ENCODE peak calls at places on chromosomes 7 and 10, in four cellular contexts. One of them, this sample, is unnamed.

GRCh38 chr10:96856317-96856716 is 24.2 kb downstream of the LCOR start:
- DNase-seq in bronchial epithelial cell: peak; percentile 51
- DNase-seq in endothelial cell of umbilical vein: no peak
- DNase-seq in HFFc6: no peak
- DNase-seq in this sample: no peak

GRCh38 chr7:70590126-70590854 is 541.7 kb upstream of the GALNT17 start:
- DNase-seq in bronchial epithelial cell: no peak
- DNase-seq in endothelial cell of umbilical vein: no peak
- DNase-seq in HFFc6: no peak
- DNase-seq in this sample: no peak

GRCh38 chr10:70381491-70382421 is 669 bp downstream of the LRRC20 start:
- DNase-seq in bronchial epithelial cell: no peak
- DNase-seq in endothelial cell of umbilical vein: peak; percentile 55
- DNase-seq in HFFc6: no peak
- DNase-seq in this sample: no peak

GRCh38 chr10:49217645-49218044 is 29.5 kb upstream of the TMEM273 start:
- DNase-seq in bronchial epithelial cell: no peak
- DNase-seq in endothelial cell of umbilical vein: no peak
- DNase-seq in HFFc6: no peak
- DNase-seq in this sample: no peak

GRCh38 chr10:76285012-76285411 is 853.6 kb downstream of the LRMDA start:
- DNase-seq in bronchial epithelial cell: peak; percentile 96
- DNase-seq in endothelial cell of umbilical vein: no peak
- DNase-seq in HFFc6: peak; percentile 82
- DNase-seq in this sample: peak; percentile 37

GRCh38 chr7:158702196-158702595 is 2.4 kb downstream of the NCAPG2 start:
- DNase-seq in bronchial epithelial cell: no peak
- DNase-seq in endothelial cell of umbilical vein: no peak
- DNase-seq in HFFc6: no peak
- DNase-seq in this sample: no peak

GRCh38 chr10:112389147-112389822 is 15.4 kb downstream of the ACSL5 start:
- DNase-seq in bronchial epithelial cell: peak; percentile 90
- DNase-seq in endothelial cell of umbilical vein: peak; percentile 85
- DNase-seq in HFFc6: peak; percentile 81
- DNase-seq in this sample: no peak

GRCh38 chr10:82558208-82558607 is 683.2 kb downstream of the NRG3 start:
- DNase-seq in bronchial epithelial cell: peak; percentile 2
- DNase-seq in endothelial cell of umbilical vein: peak; percentile 4
- DNase-seq in HFFc6: no peak
- DNase-seq in this sample: no peak

GRCh38 chr7:155807013-155807804 is 5.1 kb downstream of the SHH start:
- DNase-seq in bronchial epithelial cell: no peak
- DNase-seq in endothelial cell of umbilical vein: no peak
- DNase-seq in HFFc6: no peak
- DNase-seq in this sample: no peak

GRCh38 chr7:4733936-4734528 is 41.4 kb upstream of the AP5Z1 start:
- DNase-seq in bronchial epithelial cell: no peak
- DNase-seq in endothelial cell of umbilical vein: no peak
- DNase-seq in HFFc6: no peak
- DNase-seq in this sample: no peak

GRCh38 chr7:21967500-21968099 is 21.9 kb upstream of the CDCA7L start:
- DNase-seq in bronchial epithelial cell: peak; percentile 29
- DNase-seq in endothelial cell of umbilical vein: no peak
- DNase-seq in HFFc6: no peak
- DNase-seq in this sample: no peak

GRCh38 chr7:49866076-49866735 is 92.8 kb downstream of the VWC2 start:
- DNase-seq in bronchial epithelial cell: peak; percentile 96
- DNase-seq in endothelial cell of umbilical vein: no peak
- DNase-seq in HFFc6: no peak
- DNase-seq in this sample: no peak

GRCh38 chr7:96532428-96532922 is 177.2 kb downstream of the SEM1 start:
- DNase-seq in bronchial epithelial cell: no peak
- DNase-seq in endothelial cell of umbilical vein: no peak
- DNase-seq in HFFc6: no peak
- DNase-seq in this sample: no peak

GRCh38 chr10:21194510-21194993 is 297.4 kb upstream of the NEBL start:
- DNase-seq in bronchial epithelial cell: peak; percentile 49
- DNase-seq in endothelial cell of umbilical vein: peak; percentile 23
- DNase-seq in HFFc6: no peak
- DNase-seq in this sample: no peak

GRCh38 chr10:83108565-83109333 is 1030.6 kb upstream of the GHITM start:
- DNase-seq in bronchial epithelial cell: no peak
- DNase-seq in endothelial cell of umbilical vein: no peak
- DNase-seq in HFFc6: no peak
- DNase-seq in this sample: no peak

GRCh38 chr10:49271346-49271745 is 27.6 kb upstream of the C10orf71 start:
- DNase-seq in bronchial epithelial cell: no peak
- DNase-seq in endothelial cell of umbilical vein: no peak
- DNase-seq in HFFc6: no peak
- DNase-seq in this sample: no peak

GRCh38 chr10:69842932-69843331 is 41.2 kb downstream of the COL13A1 start:
- DNase-seq in bronchial epithelial cell: no peak
- DNase-seq in endothelial cell of umbilical vein: no peak
- DNase-seq in HFFc6: no peak
- DNase-seq in this sample: no peak

GRCh38 chr10:125148021-125148439 is 12.3 kb downstream of the CTBP2 start:
- DNase-seq in bronchial epithelial cell: no peak
- DNase-seq in endothelial cell of umbilical vein: no peak
- DNase-seq in HFFc6: no peak
- DNase-seq in this sample: no peak

GRCh38 chr7:30726296-30727006 is 25.5 kb upstream of the INMT start:
- DNase-seq in bronchial epithelial cell: no peak
- DNase-seq in endothelial cell of umbilical vein: no peak
- DNase-seq in HFFc6: no peak
- DNase-seq in this sample: no peak

GRCh38 chr10:123043409-123043925 is 34.7 kb downstream of the ACADSB start:
- DNase-seq in bronchial epithelial cell: peak; percentile 74
- DNase-seq in endothelial cell of umbilical vein: peak; percentile 61
- DNase-seq in HFFc6: peak; percentile 60
- DNase-seq in this sample: peak; percentile 10

GRCh38 chr10:128318366-128318765 is 192.1 kb upstream of the MKI67 start:
- DNase-seq in bronchial epithelial cell: no peak
- DNase-seq in endothelial cell of umbilical vein: no peak
- DNase-seq in HFFc6: no peak
- DNase-seq in this sample: no peak

GRCh38 chr7:68694656-68695055 is 903.6 kb upstream of the AUTS2 start:
- DNase-seq in bronchial epithelial cell: no peak
- DNase-seq in endothelial cell of umbilical vein: no peak
- DNase-seq in HFFc6: no peak
- DNase-seq in this sample: no peak

GRCh38 chr10:73253226-73253557 is 748 bp upstream of the MRPS16 start:
- DNase-seq in bronchial epithelial cell: peak; percentile 21
- DNase-seq in endothelial cell of umbilical vein: no peak
- DNase-seq in HFFc6: no peak
- DNase-seq in this sample: no peak

GRCh38 chr7:14021069-14021468 is 31.6 kb upstream of the ETV1 start:
- DNase-seq in bronchial epithelial cell: peak; percentile 69
- DNase-seq in endothelial cell of umbilical vein: no peak
- DNase-seq in HFFc6: no peak
- DNase-seq in this sample: no peak

GRCh38 chr10:98318861-98319260 is 50.9 kb upstream of the LOXL4 start:
- DNase-seq in bronchial epithelial cell: peak; percentile 42
- DNase-seq in endothelial cell of umbilical vein: no peak
- DNase-seq in HFFc6: no peak
- DNase-seq in this sample: no peak

GRCh38 chr7:66735154-66735553 is 5.4 kb upstream of the RABGEF1 start:
- DNase-seq in bronchial epithelial cell: no peak
- DNase-seq in endothelial cell of umbilical vein: no peak
- DNase-seq in HFFc6: no peak
- DNase-seq in this sample: no peak

GRCh38 chr7:1940863-1941262 is 270.8 kb downstream of the ELFN1 start:
- DNase-seq in bronchial epithelial cell: no peak
- DNase-seq in endothelial cell of umbilical vein: no peak
- DNase-seq in HFFc6: no peak
- DNase-seq in this sample: no peak

GRCh38 chr10:49164587-49165188 is 23.5 kb downstream of the TMEM273 start:
- DNase-seq in bronchial epithelial cell: peak; percentile 21
- DNase-seq in endothelial cell of umbilical vein: peak; percentile 56
- DNase-seq in HFFc6: no peak
- DNase-seq in this sample: no peak

GRCh38 chr10:73039635-73040034 is 57.0 kb downstream of the P4HA1 start:
- DNase-seq in bronchial epithelial cell: no peak
- DNase-seq in endothelial cell of umbilical vein: no peak
- DNase-seq in HFFc6: peak; percentile 80
- DNase-seq in this sample: peak; percentile 62

GRCh38 chr7:100602889-100603696 is 930 bp downstream of the PCOLCE start:
- DNase-seq in bronchial epithelial cell: no peak
- DNase-seq in endothelial cell of umbilical vein: no peak
- DNase-seq in HFFc6: peak; percentile 78
- DNase-seq in this sample: peak; percentile 77

GRCh38 chr7:100604078-100604975 is 2.2 kb downstream of the PCOLCE start:
- DNase-seq in bronchial epithelial cell: peak; percentile 16
- DNase-seq in endothelial cell of umbilical vein: peak; percentile 43
- DNase-seq in HFFc6: peak; percentile 48
- DNase-seq in this sample: no peak

GRCh38 chr7:100598425-100598824 is 3.7 kb upstream of the PCOLCE start:
- DNase-seq in bronchial epithelial cell: no peak
- DNase-seq in endothelial cell of umbilical vein: no peak
- DNase-seq in HFFc6: no peak
- DNase-seq in this sample: no peak

GRCh38 chr7:100603697-100604077 is 1.5 kb downstream of the PCOLCE start:
- DNase-seq in bronchial epithelial cell: no peak
- DNase-seq in endothelial cell of umbilical vein: no peak
- DNase-seq in HFFc6: peak; percentile 31
- DNase-seq in this sample: no peak

DNA sequence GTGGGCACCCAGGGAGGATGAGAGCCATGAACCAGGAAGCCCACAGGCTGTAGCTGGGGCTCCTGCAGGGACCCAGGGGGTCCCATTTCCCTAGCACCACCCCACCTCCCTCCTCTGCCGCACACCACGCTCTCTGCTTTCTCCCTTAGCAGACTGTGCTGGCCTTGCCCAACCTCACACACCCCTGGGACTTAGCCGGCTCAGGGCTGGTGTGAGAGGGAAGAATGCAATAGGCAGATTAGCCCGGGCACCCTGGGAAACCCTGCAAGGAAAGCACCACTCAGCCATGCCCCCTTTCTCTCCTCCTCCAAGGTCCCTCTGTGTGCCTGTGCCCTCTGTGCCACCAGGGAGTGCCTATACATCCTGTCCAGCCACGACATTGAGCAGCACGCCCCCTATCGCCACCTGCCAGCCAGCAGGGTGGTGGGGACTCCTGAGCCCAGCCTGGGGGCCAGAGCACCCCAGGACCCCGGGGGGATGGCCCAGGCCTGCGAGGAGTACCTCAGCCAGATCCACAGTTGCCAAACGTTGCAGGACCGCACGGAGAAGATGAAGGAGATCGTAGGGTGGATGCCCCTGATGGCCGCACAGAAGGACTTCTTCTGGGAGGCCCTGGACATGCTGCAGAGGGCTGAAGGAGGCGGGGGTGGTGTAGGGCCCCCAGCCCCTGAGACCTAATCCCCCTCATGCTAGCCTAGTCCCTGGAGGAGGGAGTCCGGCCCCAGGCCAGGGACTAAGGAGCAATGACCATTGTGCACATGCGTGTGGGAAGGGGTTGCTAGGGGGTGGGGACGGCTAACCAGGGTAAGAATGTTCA is 1.7 kb upstream of the PCOLCE start:
- DNase-seq in bronchial epithelial cell: no peak
- DNase-seq in endothelial cell of umbilical vein: no peak
- DNase-seq in HFFc6: no peak
- DNase-seq in this sample: no peak
- TF ChIP-seq CTCF in bronchial epithelial cell: no peak
- TF ChIP-seq CTCF in endothelial cell of umbilical vein: no peak
- TF ChIP-seq CTCF in HFFc6: no peak
- TF ChIP-seq CTCF in this sample: no peak

GRCh38 chr7:32206488-32206887 is 136.3 kb upstream of the PDE1C start:
- DNase-seq in bronchial epithelial cell: no peak
- DNase-seq in endothelial cell of umbilical vein: no peak
- DNase-seq in HFFc6: no peak
- DNase-seq in this sample: no peak

GRCh38 chr7:32212321-32212720 is 142.1 kb upstream of the PDE1C start:
- DNase-seq in bronchial epithelial cell: no peak
- DNase-seq in endothelial cell of umbilical vein: no peak
- DNase-seq in HFFc6: no peak
- DNase-seq in this sample: no peak

GRCh38 chr7:32204361-32205018 is 134.3 kb upstream of the PDE1C start:
- DNase-seq in bronchial epithelial cell: peak; percentile 65
- DNase-seq in endothelial cell of umbilical vein: peak; percentile 70
- DNase-seq in HFFc6: peak; percentile 65
- DNase-seq in this sample: no peak

GRCh38 chr7:32206987-32207386 is 136.8 kb upstream of the PDE1C start:
- DNase-seq in bronchial epithelial cell: no peak
- DNase-seq in endothelial cell of umbilical vein: peak; percentile 7
- DNase-seq in HFFc6: no peak
- DNase-seq in this sample: no peak
- TF ChIP-seq CTCF in bronchial epithelial cell: no peak
- TF ChIP-seq CTCF in endothelial cell of umbilical vein: peak; percentile 53
- TF ChIP-seq CTCF in HFFc6: no peak
- TF ChIP-seq CTCF in this sample: peak; percentile 16

DNA sequence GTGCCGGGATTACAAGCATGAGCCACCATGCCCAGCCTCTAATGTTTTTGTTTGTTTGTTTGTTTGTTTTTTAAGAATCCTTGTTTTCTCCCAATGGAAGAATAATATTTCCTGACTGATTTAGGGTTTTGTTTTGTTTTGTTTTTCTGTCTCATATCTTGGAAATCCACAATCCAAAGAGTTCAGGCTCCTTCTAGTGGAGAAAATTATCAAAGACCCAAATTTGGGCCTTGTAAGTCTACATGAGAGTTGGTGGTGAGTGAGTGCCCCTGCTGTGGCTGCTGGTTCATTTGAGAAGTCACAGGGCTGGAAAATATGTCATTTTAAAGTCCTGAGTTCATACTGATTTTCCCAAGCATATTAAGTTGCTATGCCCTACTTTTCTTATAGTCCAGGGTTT is 33.5 kb upstream of the KLHL7 start:
- DNase-seq in bronchial epithelial cell: no peak
- DNase-seq in endothelial cell of umbilical vein: no peak
- DNase-seq in HFFc6: peak; percentile 23
- DNase-seq in this sample: no peak
- TF ChIP-seq CTCF in bronchial epithelial cell: no peak
- TF ChIP-seq CTCF in endothelial cell of umbilical vein: no peak
- TF ChIP-seq CTCF in HFFc6: peak; percentile 57
- TF ChIP-seq CTCF in this sample: peak; percentile 39

GRCh38 chr7:130814753-130815152 is 80.7 kb upstream of the KLF14 start:
- DNase-seq in bronchial epithelial cell: peak; percentile 41
- DNase-seq in endothelial cell of umbilical vein: peak; percentile 37
- DNase-seq in HFFc6: peak; percentile 49
- DNase-seq in this sample: peak; percentile 7
- TF ChIP-seq CTCF in bronchial epithelial cell: peak; percentile 44
- TF ChIP-seq CTCF in endothelial cell of umbilical vein: peak; percentile 34
- TF ChIP-seq CTCF in HFFc6: peak; percentile 78
- TF ChIP-seq CTCF in this sample: peak; percentile 57